ENCODE peak calls at places on chromosomes 5 and 9, in six cellular contexts. L, Z, Y, G, C and W are unnamed samples.

GRCh38 chr5:31383734-31384133 is 148.2 kb downstream of the DROSHA start:
- DNase-seq in L (no peak), Z (peak), Y (no peak), G (no peak), C (no peak), W (no peak)

GRCh38 chr9:8419871-8420270 is 620.3 kb upstream of the DMAC1 start:
- DNase-seq in L (no peak), Z (no peak), Y (no peak), G (no peak), C (no peak), W (no peak)

GRCh38 chr5:69416180-69416579 is 1.3 kb downstream of the MARVELD2 start:
- DNase-seq in L (no peak), Z (no peak), Y (no peak), G (no peak), C (no peak), W (no peak)

GRCh38 chr5:123422433-123423277 is 548 bp downstream of the CEP120 start:
- DNase-seq in L (no peak), Z (peak), Y (no peak), G (no peak), C (no peak), W (no peak)

GRCh38 chr5:143933434-143933833 is 121.5 kb downstream of the HMHB1 start:
- DNase-seq in L (no peak), Z (no peak), Y (no peak), G (peak), C (no peak), W (no peak)

GRCh38 chr5:36393656-36394438 is 92.1 kb upstream of the RANBP3L start:
- DNase-seq in L (no peak), Z (no peak), Y (no peak), G (no peak), C (no peak), W (no peak)

GRCh38 chr5:171336486-171337206 is 27.6 kb downstream of the TLX3 start:
- DNase-seq in L (peak), Z (peak), Y (no peak), G (peak), C (no peak), W (no peak)

GRCh38 chr9:3894764-3895163 is 369.0 kb upstream of the RFX3 start:
- DNase-seq in L (peak), Z (peak), Y (no peak), G (no peak), C (no peak), W (no peak)

GRCh38 chr5:16736158-16736994 is 119.6 kb upstream of the RETREG1 start:
- DNase-seq in L (peak), Z (peak), Y (no peak), G (peak), C (no peak), W (no peak)

GRCh38 chr5:93062548-93062947 is 518.5 kb downstream of the NR2F1-AS1 start:
- DNase-seq in L (no peak), Z (no peak), Y (no peak), G (peak), C (no peak), W (no peak)

GRCh38 chr5:96794757-96795156 is 13.0 kb downstream of the ERAP1 start:
- DNase-seq in L (no peak), Z (no peak), Y (no peak), G (no peak), C (no peak), W (no peak)

GRCh38 chr9:4923580-4924544 is 61.2 kb upstream of the JAK2 start:
- DNase-seq in L (no peak), Z (peak), Y (no peak), G (peak), C (no peak), W (no peak)

GRCh38 chr5:180641566-180641900 is 7.9 kb downstream of the FLT4 start:
- DNase-seq in L (no peak), Z (no peak), Y (no peak), G (no peak), C (no peak), W (no peak)

GRCh38 chr5:54098267-54098666 is 212.1 kb downstream of the ARL15 start:
- DNase-seq in L (no peak), Z (no peak), Y (no peak), G (no peak), C (no peak), W (no peak)